ENCODE peak calls at places on chromosomes 12 and 14, in five cellular contexts. L is kidney; K is stimulated activated effector memory CD8-positive, alpha-beta T cell treated with anti-CD3 and anti-CD28 coated beads, Interleukin-12 subunit alpha, Interleukin-12 subunit beta, amount 100 ng/mL, for 72 hours; E is CD4-positive, alpha-beta T cell; M is LoVo. W is an unnamed sample.

GRCh38 chr12:51972424-51972812 is 20.9 kb downstream of the ACVR1B start:
- DNase-seq in L (no peak), K (no peak), E (no peak), M (no peak), W (no peak)

GRCh38 chr14:22320353-22320733 is 268.7 kb downstream of the DAD1 start:
- DNase-seq in L (no peak), K (no peak), E (no peak), M (no peak), W (no peak)

GRCh38 chr14:53663709-53664108 is 292.9 kb downstream of the BMP4 start:
- DNase-seq in L (no peak), K (no peak), E (no peak), M (peak), W (no peak)

GRCh38 chr12:86774841-86775386 is 518.7 kb upstream of the MGAT4C start:
- DNase-seq in L (no peak), K (no peak), E (no peak), M (no peak), W (no peak)

GRCh38 chr12:117680311-117680710 is 288.5 kb downstream of the KSR2 start:
- DNase-seq in L (no peak), K (no peak), E (no peak), M (no peak), W (no peak)

GRCh38 chr12:130227641-130228040 is 65.4 kb downstream of the FZD10 start:
- DNase-seq in L (no peak), K (no peak), E (no peak), M (no peak), W (no peak)

GRCh38 chr12:12716151-12716844 is 870 bp upstream of the CDKN1B start:
- DNase-seq in L (no peak), K (no peak), E (no peak), M (peak), W (no peak)

GRCh38 chr12:85448548-85449139 is 168.6 kb downstream of the ALX1 start:
- DNase-seq in L (no peak), K (no peak), E (no peak), M (peak), W (no peak)

GRCh38 chr14:71012888-71013287 is 105.6 kb downstream of the PCNX1 start:
- DNase-seq in L (no peak), K (no peak), E (no peak), M (no peak), W (no peak)

GRCh38 chr12:61667676-61668075 is 592.5 kb upstream of the USP15 start:
- DNase-seq in L (no peak), K (no peak), E (no peak), M (no peak), W (no peak)

GRCh38 chr14:78512021-78512420 is 341.8 kb downstream of the NRXN3 start:
- DNase-seq in L (no peak), K (no peak), E (no peak), M (no peak), W (no peak)

GRCh38 chr12:1471224-1471623 is 123.2 kb downstream of the FBXL14 start:
- DNase-seq in L (no peak), K (no peak), E (no peak), M (no peak), W (no peak)

GRCh38 chr12:56130876-56131275 is 2.8 kb downstream of the ESYT1 start:
- DNase-seq in L (no peak), K (no peak), E (no peak), M (no peak), W (no peak)

GRCh38 chr12:75208851-75209781 is 523 bp downstream of the KCNC2 start:
- DNase-seq in L (peak), K (no peak), E (no peak), M (no peak), W (peak)

GRCh38 chr14:54704768-54705167 is 137.8 kb downstream of the SAMD4A start:
- DNase-seq in L (no peak), K (no peak), E (no peak), M (no peak), W (no peak)

GRCh38 chr12:88057994-88058718 is 29.0 kb upstream of the C12orf50 start:
- DNase-seq in L (no peak), K (no peak), E (no peak), M (no peak), W (no peak)

GRCh38 chr14:54475187-54475881 is 13.4 kb downstream of the GMFB start:
- DNase-seq in L (no peak), K (no peak), E (no peak), M (no peak), W (no peak)

GRCh38 chr14:61564623-61565091 is 130.7 kb upstream of the HIF1A start:
- DNase-seq in L (no peak), K (no peak), E (no peak), M (peak), W (peak)

GRCh38 chr12:6067152-6067916 is 57.1 kb downstream of the VWF start:
- DNase-seq in L (no peak), K (no peak), E (no peak), M (peak), W (no peak)

GRCh38 chr12:84397846-84398245 is 514.8 kb downstream of the SLC6A15 start:
- DNase-seq in L (no peak), K (no peak), E (no peak), M (no peak), W (no peak)

GRCh38 chr12:21602774-21603173 is 1.9 kb downstream of the GYS2 start:
- DNase-seq in L (no peak), K (no peak), E (no peak), M (no peak), W (no peak)

GRCh38 chr12:75389061-75389460 is 1.8 kb upstream of the GLIPR1L2 start:
- DNase-seq in L (no peak), K (no peak), E (no peak), M (peak), W (no peak)

GRCh38 chr14:51014625-51015024 is 70.3 kb upstream of the PYGL start:
- DNase-seq in L (no peak), K (no peak), E (no peak), M (no peak), W (no peak)

GRCh38 chr12:14689996-14690395 is 6.4 kb downstream of the GUCY2C start:
- DNase-seq in L (no peak), K (no peak), E (no peak), M (no peak), W (no peak)

GRCh38 chr12:99680276-99680675 is 32.7 kb downstream of the GARIN6 start:
- DNase-seq in L (no peak), K (no peak), E (no peak), M (no peak), W (no peak)

GRCh38 chr12:116601933-116602809 is 43.0 kb downstream of the MAP1LC3B2 start:
- DNase-seq in L (no peak), K (no peak), E (no peak), M (no peak), W (no peak)

GRCh38 chr12:47903927-47904646 is 707 bp downstream of the VDR start:
- DNase-seq in L (peak), K (no peak), E (peak), M (peak), W (peak)

GRCh38 chr12:11991604-11992003 is 79.1 kb upstream of the BCL2L14 start:
- DNase-seq in L (no peak), K (no peak), E (no peak), M (no peak), W (no peak)

GRCh38 chr12:6722863-6723262 is 983 bp upstream of the COPS7A start:
- DNase-seq in L (no peak), K (no peak), E (no peak), M (no peak), W (no peak)

GRCh38 chr12:25051171-25051570 is 102.3 kb upstream of the BCAT1 start:
- DNase-seq in L (no peak), K (no peak), E (no peak), M (no peak), W (no peak)

GRCh38 chr12:67509987-67510386 is 138.6 kb upstream of the DYRK2 start:
- DNase-seq in L (no peak), K (no peak), E (no peak), M (no peak), W (no peak)

GRCh38 chr14:77848031-77848430 is 48.1 kb downstream of the ADCK1 start:
- DNase-seq in L (no peak), K (no peak), E (no peak), M (no peak), W (no peak)

GRCh38 chr12:1918875-1919236 is 404 bp upstream of the CACNA2D4 start:
- DNase-seq in L (no peak), K (peak), E (no peak), M (no peak), W (no peak)

GRCh38 chr14:67940476-67940875 is 120.9 kb downstream of the RAD51B start:
- DNase-seq in L (no peak), K (no peak), E (no peak), M (no peak), W (no peak)

GRCh38 chr14:68458840-68459469 is 333.9 kb downstream of the ZFP36L1 start:
- DNase-seq in L (peak), K (no peak), E (no peak), M (peak), W (peak)

GRCh38 chr12:65741662-65742480 is 82.4 kb upstream of the HMGA2 start:
- DNase-seq in L (no peak), K (no peak), E (no peak), M (peak), W (peak)

GRCh38 chr12:126837697-126838096 is 1429.3 kb upstream of the TMEM132C start:
- DNase-seq in L (no peak), K (no peak), E (no peak), M (no peak), W (no peak)

GRCh38 chr12:71627438-71628002 is 36.1 kb downstream of the ZFC3H1 start:
- DNase-seq in L (no peak), K (no peak), E (no peak), M (no peak), W (no peak)

GRCh38 chr14:52391866-52392600 is 77.9 kb downstream of the PTGER2 start:
- DNase-seq in L (no peak), K (no peak), E (no peak), M (peak), W (no peak)